ENCODE peak calls at places on chromosomes 5 and 9, in four cellular contexts. L is MM.1S, D is GM23248, Y is PC-3. H is an unnamed sample. For H3F3A, the result is how much of the 10 kb centered on the place peaks cover.

GRCh38 chr5:147616401-147616800 is 106.5 kb upstream of the DPYSL3 start:
- DNase-seq in L (no peak), D (no peak), Y (no peak), H (no peak)

GRCh38 chr9:34332370-34332964 is 3.1 kb downstream of the NUDT2 start:
- DNase-seq in L (peak), D (peak), Y (peak), H (peak)

GRCh38 chr5:125209650-125210049 is 463.2 kb upstream of the ZNF608 start:
- DNase-seq in L (no peak), D (peak), Y (no peak), H (no peak)

GRCh38 chr9:127575875-127576778 is 36.0 kb upstream of the STXBP1 start:
- DNase-seq in L (no peak), D (no peak), Y (no peak), H (no peak)

GRCh38 chr5:154211611-154212390 is 21.3 kb downstream of the GALNT10 start:
- DNase-seq in L (no peak), D (peak), Y (no peak), H (no peak)

GRCh38 chr9:123637940-123638634 is 282.1 kb downstream of the CRB2 start:
- DNase-seq in L (peak), D (no peak), Y (no peak), H (no peak)

GRCh38 chr5:17233488-17233887 is 16.1 kb downstream of the BASP1 start:
- DNase-seq in L (no peak), D (no peak), Y (peak), H (no peak)

GRCh38 chr9:71984388-71985069 is 73.1 kb downstream of the C9orf85 start:
- DNase-seq in L (no peak), D (peak), Y (peak), H (no peak)

GRCh38 chr5:124395287-124395686 is 351.2 kb downstream of the ZNF608 start:
- DNase-seq in L (no peak), D (no peak), Y (no peak), H (peak)

GRCh38 chr9:110030632-110031031 is 177.3 kb downstream of the C9orf152 start:
- DNase-seq in L (no peak), D (peak), Y (no peak), H (no peak)

DNA sequence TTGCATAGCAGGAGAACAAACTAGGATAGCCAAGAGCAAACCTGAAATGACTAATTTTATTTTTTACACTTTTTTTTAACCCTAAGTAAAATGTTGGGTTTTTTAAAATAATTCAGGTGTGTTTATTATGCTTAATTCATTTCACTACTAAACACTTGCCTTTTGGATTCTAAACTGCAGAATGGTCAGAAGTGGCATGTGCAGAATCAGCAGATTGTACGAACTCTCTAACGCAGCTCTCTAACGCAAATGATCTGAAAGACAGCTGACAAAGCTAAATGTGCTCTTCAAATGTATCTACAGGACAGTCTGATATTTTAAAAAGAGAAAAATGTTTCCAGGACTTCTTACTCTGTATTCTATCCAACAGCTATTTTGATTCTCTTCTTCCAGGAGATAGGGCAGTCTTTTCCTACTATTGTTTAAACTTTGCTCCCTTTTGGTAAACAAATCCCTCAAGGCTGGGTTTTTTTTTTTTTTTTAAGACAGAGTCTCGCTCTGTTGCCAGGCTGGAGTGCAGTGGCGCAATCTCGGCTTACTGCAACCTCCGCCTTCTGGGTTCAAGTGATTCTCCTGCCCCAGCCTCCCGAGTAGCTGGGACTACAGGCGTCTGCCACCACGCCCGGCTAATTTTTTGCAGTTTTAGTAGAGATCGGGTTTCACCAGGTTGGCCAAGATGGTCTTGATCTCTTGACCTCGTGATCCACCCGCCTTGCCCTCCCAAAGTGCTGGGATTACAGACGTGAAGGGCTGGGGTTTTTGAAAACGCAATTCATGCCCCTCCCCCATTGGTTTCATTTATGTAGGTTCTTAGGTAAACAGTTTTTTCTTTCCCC is 1.3 kb downstream of the NMRK1 start:
- DNase-seq in L (peak), D (peak), Y (no peak), H (no peak)
- H3K9ac ChIP-seq in L (peak), D (peak), Y (peak), H (no peak)

GRCh38 chr5:39424751-39425524 is at the start of gene DAB2:
- DNase-seq in L (peak), D (peak), Y (peak), H (peak)
- TF ChIP-seq EZH2 in L (no peak), D (no peak), Y (no peak), H (no peak)

GRCh38 chr5:10266839-10267238 is 16.8 kb downstream of the CCT5 start:
- DNase-seq in L (no peak), D (no peak), Y (peak), H (no peak)
- H3F3A ChIP-seq in L (under half), D (half or more), Y (under half), H (under half)

GRCh38 chr9:131432597-131433301 is 38.9 kb downstream of the PRRC2B start:
- DNase-seq in L (no peak), D (peak), Y (no peak), H (no peak)
- H3K9ac ChIP-seq in L (no peak), D (peak), Y (no peak), H (no peak)

GRCh38 chr5:115815693-115816225 is 700 bp downstream of the CDO1 start:
- DNase-seq in L (no peak), D (peak), Y (no peak), H (peak)
- TF ChIP-seq EZH2 in L (no peak), D (peak), Y (no peak), H (peak)

DNA sequence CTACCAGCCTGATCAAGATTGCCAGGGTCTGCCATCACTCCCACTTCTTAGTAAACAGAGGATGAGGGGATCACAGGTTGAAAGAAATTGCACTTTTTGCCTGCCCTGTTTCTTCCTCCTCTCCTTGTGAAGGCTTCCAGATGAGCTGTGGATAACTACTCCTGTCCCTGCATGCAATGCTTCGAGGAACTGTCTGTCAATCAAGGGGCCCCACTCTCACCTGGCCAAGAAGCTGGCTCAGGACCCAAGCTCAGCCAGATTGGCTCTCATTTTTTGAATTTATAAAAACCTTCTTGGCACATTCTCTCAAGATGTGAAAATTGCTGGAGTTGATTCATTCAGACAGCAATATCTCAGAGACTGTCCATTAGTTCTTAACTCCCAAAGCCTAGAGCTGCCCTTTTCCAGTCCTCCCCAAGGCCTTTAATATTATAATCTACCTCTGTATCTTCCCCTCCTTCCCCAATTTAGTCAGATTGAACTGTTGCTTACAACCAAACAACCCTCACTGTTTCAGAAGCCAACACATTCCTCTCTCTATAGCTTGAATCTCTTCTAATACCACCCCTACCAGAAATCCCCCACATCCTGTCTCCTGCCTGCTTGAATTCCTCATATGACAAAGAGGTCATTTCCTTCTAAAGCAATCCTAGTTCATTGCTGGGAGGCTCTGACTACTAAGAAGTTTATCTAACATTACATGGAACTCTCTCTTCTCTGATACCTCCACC is 11.3 kb downstream of the SPARC start:
- DNase-seq in L (no peak), D (peak), Y (no peak), H (no peak)
- H3F3A ChIP-seq in L (under half), D (half or more), Y (under half), H (under half)

GRCh38 chr9:12775373-12775962 is 648 bp downstream of the LURAP1L start:
- DNase-seq in L (peak), D (peak), Y (no peak), H (peak)

GRCh38 chr9:12775963-12776774 is 1.3 kb downstream of the LURAP1L start:
- DNase-seq in L (peak), D (peak), Y (peak), H (peak)

GRCh38 chr9:12777149-12778010 is 2.6 kb downstream of the LURAP1L start:
- DNase-seq in L (no peak), D (peak), Y (peak), H (no peak)

GRCh38 chr9:12776775-12777055 is 1.9 kb downstream of the LURAP1L start:
- DNase-seq in L (no peak), D (peak), Y (no peak), H (no peak)

DNA sequence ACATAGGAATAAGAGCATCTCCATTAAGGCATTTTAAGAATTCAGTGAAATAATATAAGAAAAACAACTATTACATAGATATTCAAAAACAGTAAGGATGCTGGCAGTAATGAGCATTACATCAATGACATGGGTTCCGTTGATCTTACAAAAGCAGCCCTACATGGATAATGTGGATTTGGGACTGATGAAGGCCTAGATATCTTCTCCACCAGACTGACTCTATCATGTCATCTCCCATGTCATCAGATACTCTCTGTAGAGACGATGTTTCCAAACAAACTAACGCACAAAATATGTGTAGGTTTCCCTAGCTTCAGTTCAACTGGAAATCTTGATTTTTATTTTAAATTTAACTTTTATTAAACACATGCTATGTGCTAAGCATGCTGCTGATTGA is 3.6 kb downstream of the LURAP1L start:
- DNase-seq in L (no peak), D (no peak), Y (no peak), H (no peak)
- H3K9ac ChIP-seq in L (no peak), D (peak), Y (peak), H (no peak)

GRCh38 chr5:132747693-132748440 is 641 bp downstream of the CCNI2 start:
- DNase-seq in L (no peak), D (no peak), Y (no peak), H (no peak)
- TF ChIP-seq EZH2 in L (no peak), D (no peak), Y (no peak), H (peak)

GRCh38 chr5:133933670-133934295 is 34.6 kb downstream of the C5orf15 start:
- DNase-seq in L (no peak), D (no peak), Y (no peak), H (no peak)
- H3F3A ChIP-seq in L (under half), D (under half), Y (under half), H (under half)

GRCh38 chr5:176596069-176596656 is 13.8 kb downstream of the GPRIN1 start:
- DNase-seq in L (no peak), D (no peak), Y (no peak), H (no peak)

GRCh38 chr5:176594554-176594953 is 15.4 kb downstream of the GPRIN1 start:
- DNase-seq in L (no peak), D (no peak), Y (no peak), H (no peak)

GRCh38 chr5:176597417-176598389 is 12.3 kb downstream of the GPRIN1 start:
- DNase-seq in L (no peak), D (no peak), Y (no peak), H (no peak)

GRCh38 chr5:176595386-176595943 is 14.5 kb downstream of the GPRIN1 start:
- DNase-seq in L (no peak), D (no peak), Y (no peak), H (no peak)

DNA sequence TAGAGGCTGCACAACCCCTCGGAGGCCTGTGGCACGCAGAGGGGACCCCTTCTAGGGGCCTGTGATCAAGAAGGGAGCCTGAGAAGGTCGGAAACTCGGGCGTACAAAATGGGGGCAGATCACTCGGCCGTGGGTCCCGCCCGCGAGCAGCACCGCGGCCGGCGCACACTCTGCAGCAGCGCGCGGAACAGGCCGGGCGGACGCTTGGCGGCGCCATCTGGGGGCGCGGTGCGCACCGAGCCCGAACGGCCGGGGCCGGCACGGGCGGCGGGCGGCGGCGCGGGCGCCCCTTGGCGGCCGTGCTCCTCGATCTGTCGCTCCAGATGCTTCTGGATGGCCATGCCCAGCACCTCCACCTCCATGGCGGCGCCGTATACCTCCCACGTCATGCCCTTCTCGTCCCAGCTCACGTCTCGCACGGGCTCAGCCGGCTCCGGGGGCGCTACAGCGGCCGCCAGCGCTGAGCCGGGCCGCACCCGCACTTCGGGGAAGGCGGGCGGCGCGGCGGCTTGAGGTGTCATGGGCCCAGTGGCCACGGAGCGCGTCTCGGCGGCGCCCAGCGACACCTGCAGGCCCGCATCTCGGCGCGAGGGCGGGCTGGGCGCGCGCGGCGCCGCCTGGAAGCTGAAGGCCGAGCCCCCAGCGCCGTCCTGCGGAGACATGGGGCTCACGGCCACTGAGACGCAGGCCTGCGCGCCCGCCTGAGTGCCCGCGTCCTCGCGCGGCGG is 13.1 kb downstream of the GPRIN1 start:
- DNase-seq in L (no peak), D (peak), Y (no peak), H (peak)
- H3K9ac ChIP-seq in L (no peak), D (no peak), Y (no peak), H (no peak)

H was measured in neural progenitor cell.